ENCODE peak calls at places on chromosomes 3 and 15, in eight cellular contexts. A is SK-N-SH, S is NCI-H187 treated with DMSO at 0.1 percent for 48 hours, Q is T-helper 2 cell, H is right atrium auricular region, I is pons, X is T1000, V is NB4. Z is an unnamed sample.

GRCh38 chr3:119294402-119294888 is 262 bp downstream of the ARHGAP31 start:
- DNase-seq in A (no peak), S (no peak), Q (peak), H (peak), I (no peak), X (no peak), V (peak), Z (peak)

GRCh38 chr15:31396881-31397560 is 70.4 kb downstream of the KLF13 start:
- DNase-seq in A (peak), S (no peak), Q (no peak), H (peak), I (peak), X (peak), V (peak), Z (peak)

GRCh38 chr3:88101142-88101541 is 42.1 kb downstream of the ZNF654 start:
- DNase-seq in A (no peak), S (no peak), Q (no peak), H (no peak), I (no peak), X (no peak), V (no peak), Z (no peak)

GRCh38 chr3:111667621-111668239 is 72.6 kb upstream of the ZBED2 start:
- DNase-seq in A (no peak), S (no peak), Q (peak), H (no peak), I (peak), X (no peak), V (peak), Z (no peak)

GRCh38 chr3:142857056-142857455 is 31.8 kb downstream of the PCOLCE2 start:
- DNase-seq in A (peak), S (no peak), Q (no peak), H (no peak), I (peak), X (no peak), V (peak), Z (peak)

GRCh38 chr15:47801522-47801921 is 84.2 kb downstream of the SEMA6D start:
- DNase-seq in A (no peak), S (no peak), Q (no peak), H (no peak), I (no peak), X (no peak), V (no peak), Z (no peak)

GRCh38 chr3:172622916-172623700 is 87.8 kb downstream of the NCEH1 start:
- DNase-seq in A (peak), S (no peak), Q (no peak), H (no peak), I (no peak), X (no peak), V (peak), Z (peak)

GRCh38 chr3:445960-446359 is 249.4 kb downstream of the CHL1 start:
- DNase-seq in A (no peak), S (no peak), Q (no peak), H (no peak), I (no peak), X (no peak), V (no peak), Z (no peak)

GRCh38 chr15:62262305-62262941 is 97.3 kb upstream of the C2CD4B start:
- DNase-seq in A (no peak), S (no peak), Q (no peak), H (no peak), I (no peak), X (no peak), V (no peak), Z (peak)

GRCh38 chr3:187921391-187921790 is 176.1 kb upstream of the BCL6 start:
- DNase-seq in A (no peak), S (no peak), Q (no peak), H (no peak), I (no peak), X (no peak), V (no peak), Z (no peak)

GRCh38 chr15:65028921-65029735 is at the start of gene MTFMT:
- DNase-seq in A (peak), S (no peak), Q (peak), H (peak), I (peak), X (peak), V (peak), Z (peak)

GRCh38 chr3:138051946-138052802 is 42.2 kb downstream of the CLDN18 start:
- DNase-seq in A (peak), S (no peak), Q (no peak), H (no peak), I (peak), X (no peak), V (peak), Z (peak)